ENCODE peak calls at places on chromosome 2, in five cellular contexts. W, N, O, J and X are unnamed samples.

GRCh38 chr2:240397924-240398611 is 37.4 kb upstream of the GPC1 start:
- DNase-seq in W (no peak), N (no peak), O (peak), J (no peak), X (no peak)

GRCh38 chr2:147051248-147051647 is 793.6 kb upstream of the ACVR2A start:
- DNase-seq in W (no peak), N (no peak), O (peak), J (no peak), X (peak)

GRCh38 chr2:26980971-26981370 is 10.5 kb downstream of the MAPRE3 start:
- DNase-seq in W (no peak), N (no peak), O (no peak), J (no peak), X (no peak)

GRCh38 chr2:38113999-38114708 is 38.2 kb upstream of the CYP1B1 start:
- DNase-seq in W (no peak), N (no peak), O (peak), J (no peak), X (peak)

GRCh38 chr2:227374158-227374557 is 4.9 kb downstream of the TM4SF20 start:
- DNase-seq in W (no peak), N (no peak), O (peak), J (no peak), X (peak)

GRCh38 chr2:152497481-152498052 is 162.6 kb downstream of the FMNL2 start:
- DNase-seq in W (peak), N (no peak), O (peak), J (peak), X (peak)

GRCh38 chr2:74138219-74138951 is 9.3 kb downstream of the BOLA3 start:
- DNase-seq in W (no peak), N (no peak), O (no peak), J (no peak), X (no peak)

GRCh38 chr2:118837621-118838020 is 9.8 kb downstream of the EN1 start:
- DNase-seq in W (no peak), N (no peak), O (no peak), J (no peak), X (no peak)

GRCh38 chr2:236719192-236719635 is 149.6 kb downstream of the ACKR3 start:
- DNase-seq in W (no peak), N (no peak), O (no peak), J (no peak), X (no peak)

GRCh38 chr2:239717319-239717675 is 307.8 kb downstream of the NDUFA10 start:
- DNase-seq in W (no peak), N (peak), O (no peak), J (no peak), X (no peak)

GRCh38 chr2:241545113-241545512 is 13.4 kb upstream of the BOK start:
- DNase-seq in W (no peak), N (no peak), O (peak), J (no peak), X (peak)

GRCh38 chr2:20525041-20526035 is 78.5 kb downstream of the RHOB start:
- DNase-seq in W (peak), N (no peak), O (peak), J (no peak), X (peak)

GRCh38 chr2:99754215-99754614 is 264.4 kb upstream of the REV1 start:
- DNase-seq in W (no peak), N (no peak), O (peak), J (no peak), X (peak)

GRCh38 chr2:147703171-147703570 is 141.7 kb upstream of the ACVR2A start:
- DNase-seq in W (no peak), N (no peak), O (no peak), J (no peak), X (no peak)

GRCh38 chr2:98816281-98816680 is 85.3 kb upstream of the MGAT4A start:
- DNase-seq in W (peak), N (no peak), O (no peak), J (no peak), X (no peak)

GRCh38 chr2:80670763-80671162 is 366.2 kb upstream of the LRRTM1 start:
- DNase-seq in W (no peak), N (no peak), O (no peak), J (no peak), X (no peak)

GRCh38 chr2:156455366-156455975 is 19.3 kb downstream of the GPD2 start:
- DNase-seq in W (no peak), N (no peak), O (peak), J (peak), X (no peak)

GRCh38 chr2:17813015-17813741 is 3.1 kb upstream of the MSGN1 start:
- DNase-seq in W (no peak), N (no peak), O (no peak), J (no peak), X (peak)

GRCh38 chr2:60992985-60993392 is 24.5 kb upstream of the PEX13 start:
- DNase-seq in W (no peak), N (no peak), O (no peak), J (no peak), X (no peak)

GRCh38 chr2:60989256-60989655 is 28.3 kb upstream of the PEX13 start:
- DNase-seq in W (no peak), N (no peak), O (peak), J (no peak), X (no peak)

GRCh38 chr2:60984717-60985116 is 32.8 kb upstream of the PEX13 start:
- DNase-seq in W (no peak), N (no peak), O (no peak), J (no peak), X (no peak)

GRCh38 chr2:60991644-60992043 is 25.9 kb upstream of the PEX13 start:
- DNase-seq in W (no peak), N (no peak), O (no peak), J (no peak), X (no peak)

GRCh38 chr2:60987041-60987440 is 30.5 kb upstream of the PEX13 start:
- DNase-seq in W (no peak), N (no peak), O (no peak), J (no peak), X (no peak)
- TF ChIP-seq CTCF in W (no peak), N (no peak), O (no peak), J (no peak), X (no peak)

DNA sequence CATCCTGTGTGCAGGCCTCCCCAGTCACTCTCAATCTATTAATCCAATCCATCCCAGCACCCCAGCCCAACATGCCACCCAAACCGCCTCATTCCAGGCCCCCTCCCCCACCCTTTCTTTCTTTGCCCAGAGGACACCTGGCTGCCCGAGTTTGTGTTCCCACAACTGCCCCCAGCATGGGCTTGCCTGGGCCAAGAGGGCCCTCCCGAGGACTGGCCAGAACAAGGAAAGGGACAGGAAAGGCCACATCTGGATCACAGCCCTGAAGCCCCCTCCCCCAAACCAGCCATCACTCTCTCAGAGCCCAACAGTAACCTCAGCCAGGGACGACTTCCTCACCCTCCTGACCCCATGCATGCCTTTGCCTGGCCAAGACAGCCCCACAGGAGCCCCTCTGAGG is 1.2 kb downstream of the TNS1 start:
- DNase-seq in W (no peak), N (no peak), O (no peak), J (no peak), X (no peak)
- H3K4me3 ChIP-seq in W (no peak), N (no peak), O (peak), J (no peak), X (peak)

GRCh38 chr2:121102949-121103348 is 182.1 kb downstream of the TFCP2L1 start:
- DNase-seq in W (no peak), N (no peak), O (no peak), J (no peak), X (no peak)

GRCh38 chr2:121098556-121098955 is 186.4 kb downstream of the TFCP2L1 start:
- DNase-seq in W (no peak), N (no peak), O (no peak), J (no peak), X (no peak)

GRCh38 chr2:121101093-121101715 is 183.8 kb downstream of the TFCP2L1 start:
- DNase-seq in W (no peak), N (no peak), O (no peak), J (no peak), X (no peak)

GRCh38 chr2:121096611-121097010 is 188.4 kb downstream of the TFCP2L1 start:
- DNase-seq in W (no peak), N (no peak), O (no peak), J (no peak), X (no peak)

GRCh38 chr2:121099329-121100318 is 185.4 kb downstream of the TFCP2L1 start:
- DNase-seq in W (peak), N (no peak), O (no peak), J (no peak), X (no peak)
- TF ChIP-seq CTCF in W (no peak), N (no peak), O (peak), J (peak), X (peak)

DNA sequence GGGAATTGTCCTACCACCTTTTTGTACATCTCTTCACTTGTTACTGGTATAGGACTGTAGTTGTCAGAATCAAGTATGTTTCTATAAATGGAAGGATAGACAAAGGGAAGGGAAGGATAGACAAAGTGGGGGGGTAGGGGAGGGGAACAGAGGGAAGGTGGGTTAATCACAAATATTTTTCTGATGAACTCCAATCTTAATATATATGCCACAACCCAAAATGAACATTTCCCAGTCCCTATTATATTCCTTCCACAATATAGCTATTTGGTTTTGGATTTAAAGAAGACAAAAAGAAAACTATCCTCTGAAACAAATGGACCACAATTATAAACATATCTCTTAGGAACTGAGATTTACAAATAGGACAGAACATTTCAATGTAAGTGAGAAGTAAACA is 329.4 kb downstream of the EXOC6B start:
- DNase-seq in W (no peak), N (no peak), O (no peak), J (no peak), X (no peak)
- H3K4me3 ChIP-seq in W (no peak), N (no peak), O (no peak), J (no peak), X (no peak)

DNA sequence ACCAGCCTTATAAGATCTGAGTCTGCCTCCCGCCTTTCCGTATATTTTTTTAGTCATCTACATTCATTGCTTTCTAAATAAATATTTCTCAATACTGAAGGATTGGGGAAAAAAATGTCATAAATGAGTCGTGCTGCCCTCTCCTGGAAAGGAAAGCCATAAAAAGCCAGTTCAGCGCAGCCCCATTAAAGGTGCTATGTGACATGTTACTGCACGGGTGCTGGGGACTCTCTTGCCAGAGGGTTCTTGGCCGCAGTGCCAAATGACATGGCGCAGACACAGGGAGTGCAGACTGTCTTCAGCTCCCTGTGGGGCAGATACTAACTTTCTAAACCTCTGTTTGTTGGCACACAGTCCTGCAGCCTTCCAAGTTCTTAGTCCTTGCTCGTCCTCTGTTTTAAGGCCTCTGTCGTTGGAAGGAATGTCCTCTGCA is 53.7 kb upstream of the MAP3K20 start:
- DNase-seq in W (no peak), N (no peak), O (peak), J (no peak), X (peak)
- TF ChIP-seq CTCF in W (no peak), N (no peak), O (peak), J (peak), X (peak)

DNA sequence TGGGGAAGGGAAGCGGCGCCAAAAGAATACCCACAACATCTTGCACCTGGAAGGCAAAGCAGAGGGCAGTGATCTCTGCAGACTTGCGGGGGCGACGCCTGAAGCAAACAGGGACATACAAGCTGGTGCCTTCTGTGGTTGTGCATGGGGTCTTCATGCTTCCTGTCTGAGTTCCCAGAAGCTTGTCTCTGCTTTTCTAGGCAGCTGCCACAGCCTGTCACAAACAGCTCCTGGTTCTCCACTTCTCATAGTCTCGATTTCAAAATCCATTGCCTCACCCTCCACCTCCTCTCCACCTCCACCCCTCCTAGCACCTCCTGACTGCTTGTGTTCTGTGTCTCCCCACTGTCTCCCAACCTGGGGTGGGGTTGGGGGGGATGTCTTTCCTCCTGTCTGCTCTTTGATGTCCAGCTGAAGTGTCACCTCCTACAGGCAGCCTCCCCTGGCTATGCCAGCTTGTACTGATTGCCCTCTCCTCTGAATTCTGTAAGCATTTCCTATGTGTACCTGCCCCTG is 1.7 kb upstream of the PROC start:
- DNase-seq in W (no peak), N (no peak), O (no peak), J (no peak), X (no peak)
- H3K4me3 ChIP-seq in W (peak), N (peak), O (no peak), J (peak), X (peak)